ENCODE peak calls at places on chromosomes 6 and 20, in eight cellular contexts. One of them, this sample, is unnamed.

GRCh38 chr6:125375841-125376240 is 74.1 kb upstream of the HDDC2 start:
- DNase-seq in HCT116: no peak
- DNase-seq in epithelial cell of esophagus: no peak
- DNase-seq in adrenal gland: no peak
- DNase-seq in A549: no peak
- DNase-seq in CD8-positive, alpha-beta T cell: no peak
- DNase-seq in neural progenitor cell: no peak
- DNase-seq in fibroblast of lung: no peak
- DNase-seq in this sample: peak

GRCh38 chr6:170093658-170094596 is 197.0 kb downstream of the DLL1 start:
- DNase-seq in CD8-positive, alpha-beta T cell: no peak
- DNase-seq in epithelial cell of esophagus: no peak
- DNase-seq in adrenal gland: peak
- DNase-seq in HCT116: no peak
- DNase-seq in fibroblast of lung: no peak
- DNase-seq in A549: no peak
- DNase-seq in neural progenitor cell: no peak
- DNase-seq in this sample: no peak

GRCh38 chr6:42279966-42280629 is 62.4 kb upstream of the MRPS10 start:
- DNase-seq in adrenal gland: peak
- DNase-seq in epithelial cell of esophagus: peak
- DNase-seq in A549: no peak
- DNase-seq in CD8-positive, alpha-beta T cell: no peak
- DNase-seq in neural progenitor cell: no peak
- DNase-seq in fibroblast of lung: peak
- DNase-seq in HCT116: no peak
- DNase-seq in this sample: peak

GRCh38 chr6:35780719-35781118 is at the start of gene CLPSL1:
- DNase-seq in fibroblast of lung: no peak
- DNase-seq in A549: no peak
- DNase-seq in HCT116: no peak
- DNase-seq in adrenal gland: no peak
- DNase-seq in CD8-positive, alpha-beta T cell: no peak
- DNase-seq in epithelial cell of esophagus: no peak
- DNase-seq in neural progenitor cell: no peak
- DNase-seq in this sample: no peak

GRCh38 chr6:30357678-30358339 is 12.9 kb downstream of the RPP21 start:
- DNase-seq in CD8-positive, alpha-beta T cell: no peak
- DNase-seq in epithelial cell of esophagus: peak
- DNase-seq in fibroblast of lung: peak
- DNase-seq in HCT116: peak
- DNase-seq in adrenal gland: peak
- DNase-seq in A549: peak
- DNase-seq in neural progenitor cell: peak
- DNase-seq in this sample: peak

GRCh38 chr20:47785900-47786762 is 850 bp upstream of the SULF2 start:
- DNase-seq in CD8-positive, alpha-beta T cell: no peak
- DNase-seq in neural progenitor cell: peak
- DNase-seq in HCT116: peak
- DNase-seq in A549: peak
- DNase-seq in fibroblast of lung: peak
- DNase-seq in adrenal gland: peak
- DNase-seq in epithelial cell of esophagus: peak
- DNase-seq in this sample: peak

GRCh38 chr6:83908813-83909212 is 49.3 kb downstream of the CYB5R4 start:
- DNase-seq in neural progenitor cell: no peak
- DNase-seq in adrenal gland: no peak
- DNase-seq in epithelial cell of esophagus: peak
- DNase-seq in fibroblast of lung: no peak
- DNase-seq in A549: no peak
- DNase-seq in CD8-positive, alpha-beta T cell: no peak
- DNase-seq in HCT116: no peak
- DNase-seq in this sample: no peak

GRCh38 chr20:45395114-45395415 is 13.0 kb upstream of the DBNDD2 start:
- DNase-seq in adrenal gland: no peak
- DNase-seq in neural progenitor cell: no peak
- DNase-seq in fibroblast of lung: no peak
- DNase-seq in epithelial cell of esophagus: no peak
- DNase-seq in HCT116: no peak
- DNase-seq in A549: no peak
- DNase-seq in CD8-positive, alpha-beta T cell: no peak
- DNase-seq in this sample: no peak

GRCh38 chr20:24762791-24763350 is 186.2 kb upstream of the CST7 start:
- DNase-seq in epithelial cell of esophagus: no peak
- DNase-seq in HCT116: no peak
- DNase-seq in CD8-positive, alpha-beta T cell: no peak
- DNase-seq in fibroblast of lung: no peak
- DNase-seq in A549: no peak
- DNase-seq in adrenal gland: peak
- DNase-seq in neural progenitor cell: no peak
- DNase-seq in this sample: no peak

GRCh38 chr6:135180458-135181332 is at the start of gene MYB:
- DNase-seq in HCT116: no peak
- DNase-seq in adrenal gland: no peak
- DNase-seq in A549: peak
- DNase-seq in neural progenitor cell: peak
- DNase-seq in epithelial cell of esophagus: peak
- DNase-seq in CD8-positive, alpha-beta T cell: peak
- DNase-seq in fibroblast of lung: peak
- DNase-seq in this sample: peak

DNA sequence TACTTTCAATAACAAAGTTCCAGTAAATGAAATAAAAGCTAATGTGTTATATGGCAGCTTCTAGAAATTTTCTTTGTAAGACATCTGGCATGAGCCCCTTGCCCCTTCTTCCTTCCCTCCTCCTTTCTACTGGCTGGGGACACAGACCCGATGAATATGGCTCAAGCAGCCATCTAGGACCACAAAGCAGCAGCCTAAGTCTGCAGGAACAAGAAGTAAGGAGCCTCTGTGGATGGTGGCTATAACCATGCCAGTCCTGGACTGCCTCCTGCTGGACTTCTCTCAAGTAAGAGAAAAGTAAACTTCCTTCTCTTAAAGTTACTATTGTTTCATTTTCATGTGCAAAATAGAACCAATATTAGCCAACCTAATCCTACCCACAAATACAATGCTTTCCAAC is 114.9 kb upstream of the DST start:
- DNase-seq in epithelial cell of esophagus: peak
- DNase-seq in neural progenitor cell: peak
- DNase-seq in CD8-positive, alpha-beta T cell: no peak
- DNase-seq in HCT116: no peak
- DNase-seq in fibroblast of lung: peak
- DNase-seq in A549: no peak
- DNase-seq in adrenal gland: peak
- DNase-seq in this sample: peak
- TF ChIP-seq CTCF in epithelial cell of esophagus: peak
- TF ChIP-seq CTCF in neural progenitor cell: peak
- TF ChIP-seq CTCF in CD8-positive, alpha-beta T cell: no peak
- TF ChIP-seq CTCF in HCT116: peak
- TF ChIP-seq CTCF in fibroblast of lung: peak
- TF ChIP-seq CTCF in A549: peak
- TF ChIP-seq CTCF in adrenal gland: peak
- TF ChIP-seq CTCF in this sample: peak

GRCh38 chr6:137894779-137895385 is 27.8 kb downstream of the TNFAIP3 start:
- DNase-seq in HCT116: no peak
- DNase-seq in adrenal gland: no peak
- DNase-seq in CD8-positive, alpha-beta T cell: no peak
- DNase-seq in A549: no peak
- DNase-seq in fibroblast of lung: no peak
- DNase-seq in neural progenitor cell: no peak
- DNase-seq in epithelial cell of esophagus: peak
- DNase-seq in this sample: no peak
- H3K4me3 ChIP-seq in HCT116: no peak
- H3K4me3 ChIP-seq in adrenal gland: no peak
- H3K4me3 ChIP-seq in CD8-positive, alpha-beta T cell: no peak
- H3K4me3 ChIP-seq in A549: no peak
- H3K4me3 ChIP-seq in fibroblast of lung: no peak
- H3K4me3 ChIP-seq in neural progenitor cell: no peak
- H3K4me3 ChIP-seq in epithelial cell of esophagus: no peak
- H3K4me3 ChIP-seq in this sample: no peak

DNA sequence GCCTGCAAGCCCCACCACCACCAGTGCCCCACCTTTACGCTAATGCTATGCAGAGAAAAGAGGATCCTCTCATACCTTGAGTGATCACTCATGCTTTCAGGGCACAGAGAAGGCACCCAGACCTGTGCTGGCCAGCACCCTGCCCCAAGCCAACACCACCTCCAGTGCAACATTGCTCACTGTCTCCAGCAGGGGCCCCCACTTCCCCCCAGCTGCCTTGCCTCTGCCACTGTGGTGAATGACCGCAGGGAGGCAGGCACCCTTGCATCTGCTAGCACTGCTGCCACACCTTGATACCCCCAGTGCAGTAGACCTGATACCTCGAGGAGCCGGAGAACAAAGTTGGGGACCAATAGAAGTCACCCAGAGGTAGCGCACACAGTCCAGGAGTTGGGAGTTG is 139.2 kb upstream of the PLN start:
- DNase-seq in HCT116: no peak
- DNase-seq in CD8-positive, alpha-beta T cell: no peak
- DNase-seq in neural progenitor cell: no peak
- DNase-seq in A549: no peak
- DNase-seq in epithelial cell of esophagus: no peak
- DNase-seq in adrenal gland: no peak
- DNase-seq in fibroblast of lung: no peak
- DNase-seq in this sample: no peak
- TF ChIP-seq CTCF in HCT116: peak
- TF ChIP-seq CTCF in CD8-positive, alpha-beta T cell: no peak
- TF ChIP-seq CTCF in neural progenitor cell: no peak
- TF ChIP-seq CTCF in A549: no peak
- TF ChIP-seq CTCF in epithelial cell of esophagus: no peak
- TF ChIP-seq CTCF in adrenal gland: no peak
- TF ChIP-seq CTCF in fibroblast of lung: no peak
- TF ChIP-seq CTCF in this sample: no peak

GRCh38 chr20:50193851-50194830 is 3.5 kb downstream of the CEBPB start:
- DNase-seq in fibroblast of lung: peak
- DNase-seq in A549: no peak
- DNase-seq in neural progenitor cell: peak
- DNase-seq in HCT116: no peak
- DNase-seq in CD8-positive, alpha-beta T cell: no peak
- DNase-seq in epithelial cell of esophagus: no peak
- DNase-seq in adrenal gland: peak
- DNase-seq in this sample: peak
- H3K4me3 ChIP-seq in fibroblast of lung: peak
- H3K4me3 ChIP-seq in A549: peak
- H3K4me3 ChIP-seq in neural progenitor cell: no peak
- H3K4me3 ChIP-seq in HCT116: no peak
- H3K4me3 ChIP-seq in CD8-positive, alpha-beta T cell: no peak
- H3K4me3 ChIP-seq in epithelial cell of esophagus: peak
- H3K4me3 ChIP-seq in adrenal gland: peak
- H3K4me3 ChIP-seq in this sample: peak

DNA sequence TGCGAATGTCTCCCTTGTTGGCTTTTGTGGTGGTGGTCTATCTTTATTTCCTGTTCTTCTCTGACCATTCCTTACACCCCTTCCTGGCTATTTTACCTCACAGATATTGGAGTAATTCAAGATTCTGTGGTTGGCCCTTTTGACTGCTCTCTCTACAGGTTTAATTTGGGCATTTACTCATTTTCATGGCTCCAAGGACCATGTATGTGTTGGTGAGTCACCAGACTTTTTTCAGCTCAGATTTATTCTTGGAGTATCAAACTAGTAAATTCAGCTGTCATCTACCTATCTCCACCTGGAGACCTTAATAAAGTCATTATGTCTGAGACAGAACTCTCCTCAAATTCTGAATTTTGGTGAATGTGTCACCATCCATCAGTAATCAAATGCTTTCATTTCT is 15.5 kb downstream of the RNF146 start:
- DNase-seq in neural progenitor cell: no peak
- DNase-seq in HCT116: no peak
- DNase-seq in epithelial cell of esophagus: no peak
- DNase-seq in A549: no peak
- DNase-seq in fibroblast of lung: no peak
- DNase-seq in adrenal gland: no peak
- DNase-seq in CD8-positive, alpha-beta T cell: no peak
- DNase-seq in this sample: no peak
- TF ChIP-seq CTCF in neural progenitor cell: no peak
- TF ChIP-seq CTCF in HCT116: no peak
- TF ChIP-seq CTCF in epithelial cell of esophagus: no peak
- TF ChIP-seq CTCF in A549: no peak
- TF ChIP-seq CTCF in fibroblast of lung: no peak
- TF ChIP-seq CTCF in adrenal gland: no peak
- TF ChIP-seq CTCF in CD8-positive, alpha-beta T cell: no peak
- TF ChIP-seq CTCF in this sample: no peak

DNA sequence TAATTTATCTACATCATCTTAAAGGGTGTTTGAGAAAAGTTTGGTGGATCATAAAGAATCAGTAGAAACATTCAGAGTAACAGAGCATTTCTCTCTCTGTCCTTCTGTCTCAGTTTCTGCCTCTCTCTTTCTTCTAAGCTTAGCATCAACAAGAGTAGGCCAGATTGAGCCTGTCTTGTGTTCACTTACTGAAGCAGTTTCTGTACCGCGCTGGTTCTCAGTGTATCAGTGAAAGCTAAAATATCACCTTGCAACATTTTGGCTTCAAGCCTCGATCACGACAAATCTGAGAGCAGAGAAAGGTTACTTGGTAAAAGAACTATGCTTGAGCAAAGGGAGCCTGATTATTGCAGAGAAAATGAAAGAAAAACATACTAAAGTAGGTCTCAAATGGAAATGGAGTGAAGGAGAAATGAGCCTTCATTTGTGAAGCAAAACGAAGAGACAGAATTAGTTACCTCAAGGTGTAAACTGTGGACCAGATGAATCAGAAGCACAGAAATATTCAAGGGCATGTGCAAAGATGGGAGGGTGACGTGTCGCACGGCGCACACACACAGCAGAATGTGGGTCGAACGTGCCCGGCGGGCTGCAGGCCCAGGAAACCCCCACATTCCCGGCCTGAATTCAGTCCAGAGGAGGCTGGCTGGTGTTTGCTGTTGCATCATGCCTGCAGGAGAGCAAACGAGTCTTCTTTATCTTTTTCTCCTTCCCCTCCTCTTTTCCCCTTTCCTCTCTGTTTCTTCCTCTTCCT is 509.3 kb downstream of the QKI start:
- DNase-seq in neural progenitor cell: no peak
- DNase-seq in A549: no peak
- DNase-seq in HCT116: no peak
- DNase-seq in CD8-positive, alpha-beta T cell: no peak
- DNase-seq in adrenal gland: no peak
- DNase-seq in fibroblast of lung: no peak
- DNase-seq in epithelial cell of esophagus: peak
- DNase-seq in this sample: no peak
- H3K4me3 ChIP-seq in neural progenitor cell: no peak
- H3K4me3 ChIP-seq in A549: no peak
- H3K4me3 ChIP-seq in HCT116: no peak
- H3K4me3 ChIP-seq in CD8-positive, alpha-beta T cell: no peak
- H3K4me3 ChIP-seq in adrenal gland: no peak
- H3K4me3 ChIP-seq in fibroblast of lung: no peak
- H3K4me3 ChIP-seq in epithelial cell of esophagus: no peak
- H3K4me3 ChIP-seq in this sample: no peak

GRCh38 chr20:33914871-33915270 is 78.8 kb upstream of the RALY start:
- DNase-seq in CD8-positive, alpha-beta T cell: no peak
- DNase-seq in neural progenitor cell: no peak
- DNase-seq in HCT116: peak
- DNase-seq in adrenal gland: no peak
- DNase-seq in A549: peak
- DNase-seq in fibroblast of lung: peak
- DNase-seq in epithelial cell of esophagus: peak
- DNase-seq in this sample: peak
- TF ChIP-seq CTCF in CD8-positive, alpha-beta T cell: no peak
- TF ChIP-seq CTCF in neural progenitor cell: no peak
- TF ChIP-seq CTCF in HCT116: peak
- TF ChIP-seq CTCF in adrenal gland: no peak
- TF ChIP-seq CTCF in A549: no peak
- TF ChIP-seq CTCF in fibroblast of lung: no peak
- TF ChIP-seq CTCF in epithelial cell of esophagus: peak
- TF ChIP-seq CTCF in this sample: no peak